ENCODE peak calls at places on chromosomes 12 and 14, in six cellular contexts. B, P, R, V, Z and W are unnamed samples.

GRCh38 chr14:70013269-70013873 is 134.2 kb downstream of the SMOC1 start:
- DNase-seq in B (no peak), P (peak), R (peak), V (peak), Z (peak), W (peak)

GRCh38 chr12:5946388-5946787 is 1.3 kb upstream of the ANO2 start:
- DNase-seq in B (no peak), P (no peak), R (no peak), V (no peak), Z (no peak), W (no peak)

GRCh38 chr12:68259318-68259940 is 6.0 kb upstream of the IL22 start:
- DNase-seq in B (no peak), P (peak), R (peak), V (peak), Z (no peak), W (no peak)

GRCh38 chr12:1122803-1123202 is 131.8 kb downstream of the ERC1 start:
- DNase-seq in B (peak), P (peak), R (no peak), V (peak), Z (no peak), W (no peak)

GRCh38 chr12:117518594-117519270 is 157.3 kb upstream of the NOS1 start:
- DNase-seq in B (no peak), P (no peak), R (peak), V (no peak), Z (peak), W (no peak)

GRCh38 chr12:19055589-19055988 is 73.9 kb upstream of the PLEKHA5 start:
- DNase-seq in B (no peak), P (no peak), R (no peak), V (no peak), Z (no peak), W (no peak)

GRCh38 chr14:57833304-57833703 is 32.6 kb downstream of the SLC35F4 start:
- DNase-seq in B (no peak), P (peak), R (peak), V (peak), Z (no peak), W (peak)

GRCh38 chr12:102957339-102958050 is at the start of gene ASCL1:
- DNase-seq in B (no peak), P (peak), R (peak), V (peak), Z (no peak), W (no peak)

GRCh38 chr12:54504550-54504949 is 7.0 kb downstream of the NCKAP1L start:
- DNase-seq in B (no peak), P (no peak), R (no peak), V (no peak), Z (no peak), W (no peak)

GRCh38 chr14:68181395-68182326 is 362.1 kb downstream of the RAD51B start:
- DNase-seq in B (no peak), P (peak), R (peak), V (peak), Z (no peak), W (peak)

GRCh38 chr12:26018926-26019325 is 60.4 kb downstream of the RASSF8 start:
- DNase-seq in B (no peak), P (peak), R (no peak), V (peak), Z (no peak), W (no peak)